ENCODE peak calls at places on chromosomes 2 and 18, in four cellular contexts. One of them, this sample, is unnamed.

GRCh38 chr18:13217971-13218375 is 587 bp upstream of the LDLRAD4 start:
- DNase-seq in stomach: no peak
- DNase-seq in transverse colon: peak; percentile 35
- DNase-seq in A549: no peak
- DNase-seq in this sample: no peak

GRCh38 chr2:108169982-108170625 is 69.7 kb upstream of the SULT1C3 start:
- DNase-seq in stomach: no peak
- DNase-seq in transverse colon: no peak
- DNase-seq in A549: peak; percentile 9
- DNase-seq in this sample: no peak

GRCh38 chr2:134671498-134671897 is 47.3 kb downstream of the TMEM163 start:
- DNase-seq in stomach: no peak
- DNase-seq in transverse colon: no peak
- DNase-seq in A549: no peak
- DNase-seq in this sample: no peak

GRCh38 chr2:153388246-153388645 is 90.3 kb downstream of the RPRM start:
- DNase-seq in stomach: no peak
- DNase-seq in transverse colon: no peak
- DNase-seq in A549: no peak
- DNase-seq in this sample: no peak

GRCh38 chr2:26911911-26912861 is 58.3 kb upstream of the MAPRE3 start:
- DNase-seq in stomach: no peak
- DNase-seq in transverse colon: no peak
- DNase-seq in A549: no peak
- DNase-seq in this sample: peak; percentile 37

GRCh38 chr2:237577956-237578870 is 11.8 kb downstream of the PRLH start:
- DNase-seq in stomach: no peak
- DNase-seq in transverse colon: no peak
- DNase-seq in A549: no peak
- DNase-seq in this sample: no peak

GRCh38 chr2:238585836-238586821 is 159.4 kb downstream of the ASB1 start:
- DNase-seq in stomach: peak; percentile 22
- DNase-seq in transverse colon: no peak
- DNase-seq in A549: no peak
- DNase-seq in this sample: peak; percentile 90

GRCh38 chr2:150476809-150477302 is 10.6 kb downstream of the RND3 start:
- DNase-seq in stomach: no peak
- DNase-seq in transverse colon: no peak
- DNase-seq in A549: no peak
- DNase-seq in this sample: no peak

GRCh38 chr2:218272531-218273212 is 2.4 kb downstream of the PNKD start:
- DNase-seq in stomach: peak; percentile 90
- DNase-seq in transverse colon: peak; percentile 95
- DNase-seq in A549: peak; percentile 87
- DNase-seq in this sample: peak; percentile 97

GRCh38 chr2:101476605-101477208 is 1.8 kb upstream of the RFX8 start:
- DNase-seq in stomach: no peak
- DNase-seq in transverse colon: no peak
- DNase-seq in A549: no peak
- DNase-seq in this sample: no peak

GRCh38 chr2:101612019-101612418 is 85.5 kb upstream of the MAP4K4 start:
- DNase-seq in stomach: no peak
- DNase-seq in transverse colon: no peak
- DNase-seq in A549: no peak
- DNase-seq in this sample: no peak

GRCh38 chr18:49094979-49095632 is 144.3 kb upstream of the SMAD7 start:
- DNase-seq in stomach: no peak
- DNase-seq in transverse colon: no peak
- DNase-seq in A549: no peak
- DNase-seq in this sample: no peak

GRCh38 chr2:26000561-26001211 is 18.4 kb upstream of the KIF3C start:
- DNase-seq in stomach: peak; percentile 54
- DNase-seq in transverse colon: peak; percentile 18
- DNase-seq in A549: no peak
- DNase-seq in this sample: no peak

GRCh38 chr2:225070811-225071210 is 28.5 kb upstream of the DOCK10 start:
- DNase-seq in stomach: no peak
- DNase-seq in transverse colon: no peak
- DNase-seq in A549: no peak
- DNase-seq in this sample: no peak

GRCh38 chr2:110655701-110656100 is 22.2 kb downstream of the BUB1 start:
- DNase-seq in stomach: no peak
- DNase-seq in transverse colon: no peak
- DNase-seq in A549: no peak
- DNase-seq in this sample: no peak

GRCh38 chr2:207221731-207222130 is 56.0 kb upstream of the KLF7 start:
- DNase-seq in stomach: no peak
- DNase-seq in transverse colon: no peak
- DNase-seq in A549: no peak
- DNase-seq in this sample: no peak

GRCh38 chr2:44218771-44219170 is 50.1 kb downstream of the PPM1B start:
- DNase-seq in stomach: no peak
- DNase-seq in transverse colon: no peak
- DNase-seq in A549: peak; percentile 32
- DNase-seq in this sample: no peak

GRCh38 chr2:174336403-174337336 is 1.9 kb downstream of the SP9 start:
- DNase-seq in stomach: no peak
- DNase-seq in transverse colon: peak; percentile 64
- DNase-seq in A549: no peak
- DNase-seq in this sample: no peak

GRCh38 chr18:71209944-71210343 is 921.1 kb downstream of the SOCS6 start:
- DNase-seq in stomach: no peak
- DNase-seq in transverse colon: no peak
- DNase-seq in A549: no peak
- DNase-seq in this sample: no peak

GRCh38 chr2:228614741-228615140 is 433.3 kb upstream of the SPHKAP start:
- DNase-seq in stomach: no peak
- DNase-seq in transverse colon: no peak
- DNase-seq in A549: no peak
- DNase-seq in this sample: no peak

GRCh38 chr2:62817995-62818713 is 112.6 kb downstream of the EHBP1 start:
- DNase-seq in stomach: no peak
- DNase-seq in transverse colon: no peak
- DNase-seq in A549: no peak
- DNase-seq in this sample: no peak

GRCh38 chr2:198080872-198081271 is 276.5 kb downstream of the PLCL1 start:
- DNase-seq in stomach: no peak
- DNase-seq in transverse colon: no peak
- DNase-seq in A549: no peak
- DNase-seq in this sample: no peak

GRCh38 chr2:157260403-157261198 is 3.1 kb downstream of the GALNT5 start:
- DNase-seq in stomach: no peak
- DNase-seq in transverse colon: no peak
- DNase-seq in A549: no peak
- DNase-seq in this sample: no peak

GRCh38 chr2:132816234-132816633 is 146.2 kb upstream of the LYPD1 start:
- DNase-seq in stomach: no peak
- DNase-seq in transverse colon: no peak
- DNase-seq in A549: no peak
- DNase-seq in this sample: no peak

GRCh38 chr2:156004460-156004859 is 328.1 kb downstream of the NR4A2 start:
- DNase-seq in stomach: no peak
- DNase-seq in transverse colon: no peak
- DNase-seq in A549: no peak
- DNase-seq in this sample: no peak

GRCh38 chr2:41216978-41217377 is 765.1 kb upstream of the SLC8A1 start:
- DNase-seq in stomach: no peak
- DNase-seq in transverse colon: no peak
- DNase-seq in A549: no peak
- DNase-seq in this sample: no peak

GRCh38 chr2:105114551-105114950 is 76.7 kb downstream of the MRPS9 start:
- DNase-seq in stomach: no peak
- DNase-seq in transverse colon: no peak
- DNase-seq in A549: peak; percentile 59
- DNase-seq in this sample: no peak

GRCh38 chr2:73218298-73218697 is 4.3 kb downstream of the SMYD5 start:
- DNase-seq in stomach: no peak
- DNase-seq in transverse colon: no peak
- DNase-seq in A549: no peak
- DNase-seq in this sample: no peak

GRCh38 chr2:63977904-63978303 is 41.3 kb downstream of the VPS54 start:
- DNase-seq in stomach: no peak
- DNase-seq in transverse colon: no peak
- DNase-seq in A549: no peak
- DNase-seq in this sample: no peak

GRCh38 chr18:75048776-75049454 is 160.0 kb downstream of the PTGR3 start:
- DNase-seq in stomach: no peak
- DNase-seq in transverse colon: no peak
- DNase-seq in A549: no peak
- DNase-seq in this sample: no peak

GRCh38 chr18:6015364-6015763 is 120.0 kb upstream of the TMEM200C start:
- DNase-seq in stomach: no peak
- DNase-seq in transverse colon: no peak
- DNase-seq in A549: no peak
- DNase-seq in this sample: no peak

GRCh38 chr2:105179469-105180372 is 61.8 kb upstream of the GPR45 start:
- DNase-seq in stomach: peak; percentile 50
- DNase-seq in transverse colon: peak; percentile 55
- DNase-seq in A549: peak; percentile 65
- DNase-seq in this sample: peak; percentile 89

GRCh38 chr2:232624554-232624842 is 8.9 kb upstream of the EFHD1 start:
- DNase-seq in stomach: no peak
- DNase-seq in transverse colon: no peak
- DNase-seq in A549: peak; percentile 49
- DNase-seq in this sample: no peak

GRCh38 chr2:148866091-148866490 is 8.9 kb upstream of the KIF5C start:
- DNase-seq in stomach: no peak
- DNase-seq in transverse colon: no peak
- DNase-seq in A549: no peak
- DNase-seq in this sample: no peak

GRCh38 chr2:170310876-170311502 is 133.0 kb downstream of the MYO3B start:
- DNase-seq in stomach: no peak
- DNase-seq in transverse colon: no peak
- DNase-seq in A549: no peak
- DNase-seq in this sample: no peak

GRCh38 chr2:170313636-170314348 is 135.8 kb downstream of the MYO3B start:
- DNase-seq in stomach: no peak
- DNase-seq in transverse colon: no peak
- DNase-seq in A549: no peak
- DNase-seq in this sample: no peak

GRCh38 chr2:170314744-170315447 is 136.9 kb downstream of the MYO3B start:
- DNase-seq in stomach: no peak
- DNase-seq in transverse colon: no peak
- DNase-seq in A549: no peak
- DNase-seq in this sample: no peak
- TF ChIP-seq EP300 in stomach: no peak
- TF ChIP-seq EP300 in transverse colon: no peak
- TF ChIP-seq EP300 in A549: no peak
- TF ChIP-seq EP300 in this sample: no peak

DNA sequence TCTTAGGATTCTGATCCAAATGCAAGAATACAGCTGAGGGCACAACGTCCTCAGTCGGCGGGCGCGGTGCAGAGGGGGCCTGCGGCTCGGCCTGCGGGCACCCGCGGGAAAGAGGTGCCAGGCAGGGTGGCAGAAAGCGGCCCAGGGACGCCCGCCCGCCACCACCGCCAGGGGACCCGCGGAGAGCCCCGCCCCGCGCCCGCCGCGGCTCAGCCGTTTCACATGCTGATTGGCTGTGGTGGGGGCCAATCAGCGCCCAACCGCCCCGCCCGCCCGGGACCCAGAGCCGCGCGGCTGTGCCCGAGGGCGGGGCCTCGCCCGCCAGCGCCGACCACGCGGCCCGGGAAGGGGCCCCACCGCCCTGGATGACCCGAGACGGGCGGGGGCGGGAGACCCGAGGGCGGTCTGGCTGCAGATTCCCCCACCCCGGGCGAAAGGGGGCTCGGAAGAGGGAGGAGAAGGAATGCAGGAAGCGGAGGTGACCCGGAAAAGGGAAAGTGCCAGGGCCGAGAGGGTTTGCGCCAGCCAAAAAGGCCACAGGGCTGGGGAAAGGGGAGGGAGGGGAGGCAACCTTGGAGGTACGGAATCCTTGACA is 8.0 kb downstream of the IRS1 start:
- DNase-seq in stomach: peak; percentile 92
- DNase-seq in transverse colon: peak; percentile 93
- DNase-seq in A549: peak; percentile 92
- DNase-seq in this sample: no peak
- TF ChIP-seq POLR2A in stomach: no peak
- TF ChIP-seq POLR2A in transverse colon: peak; percentile 53
- TF ChIP-seq POLR2A in A549: peak; percentile 43
- TF ChIP-seq POLR2A in this sample: peak; percentile 71

DNA sequence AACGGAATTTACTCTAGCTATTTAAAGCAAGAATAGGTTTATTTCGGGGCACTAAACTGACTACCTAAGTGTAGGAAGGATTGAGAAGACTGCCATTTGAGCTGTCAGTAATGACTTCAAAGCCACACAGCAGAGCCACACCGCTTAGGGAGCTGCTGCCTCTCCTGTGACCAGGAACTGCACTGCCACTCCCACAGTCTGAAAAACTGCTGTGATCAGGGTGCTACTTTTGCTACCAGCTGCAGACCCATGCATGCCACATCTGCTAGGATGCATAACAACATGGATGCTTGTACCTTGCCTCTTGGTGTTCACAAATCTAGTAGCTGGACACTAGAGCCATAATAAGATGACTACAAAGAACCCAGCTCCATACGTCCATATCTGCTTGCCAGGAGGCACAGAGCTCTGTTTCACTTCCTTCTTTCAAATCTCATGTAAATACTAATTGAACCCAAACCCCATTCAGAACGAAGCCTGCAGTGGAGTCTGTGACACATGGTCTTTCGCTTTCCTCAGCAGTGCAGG is 2.2 kb downstream of the DSG2 start:
- DNase-seq in stomach: no peak
- DNase-seq in transverse colon: peak; percentile 42
- DNase-seq in A549: no peak
- DNase-seq in this sample: no peak
- TF ChIP-seq EP300 in stomach: no peak
- TF ChIP-seq EP300 in transverse colon: no peak
- TF ChIP-seq EP300 in A549: no peak
- TF ChIP-seq EP300 in this sample: no peak

DNA sequence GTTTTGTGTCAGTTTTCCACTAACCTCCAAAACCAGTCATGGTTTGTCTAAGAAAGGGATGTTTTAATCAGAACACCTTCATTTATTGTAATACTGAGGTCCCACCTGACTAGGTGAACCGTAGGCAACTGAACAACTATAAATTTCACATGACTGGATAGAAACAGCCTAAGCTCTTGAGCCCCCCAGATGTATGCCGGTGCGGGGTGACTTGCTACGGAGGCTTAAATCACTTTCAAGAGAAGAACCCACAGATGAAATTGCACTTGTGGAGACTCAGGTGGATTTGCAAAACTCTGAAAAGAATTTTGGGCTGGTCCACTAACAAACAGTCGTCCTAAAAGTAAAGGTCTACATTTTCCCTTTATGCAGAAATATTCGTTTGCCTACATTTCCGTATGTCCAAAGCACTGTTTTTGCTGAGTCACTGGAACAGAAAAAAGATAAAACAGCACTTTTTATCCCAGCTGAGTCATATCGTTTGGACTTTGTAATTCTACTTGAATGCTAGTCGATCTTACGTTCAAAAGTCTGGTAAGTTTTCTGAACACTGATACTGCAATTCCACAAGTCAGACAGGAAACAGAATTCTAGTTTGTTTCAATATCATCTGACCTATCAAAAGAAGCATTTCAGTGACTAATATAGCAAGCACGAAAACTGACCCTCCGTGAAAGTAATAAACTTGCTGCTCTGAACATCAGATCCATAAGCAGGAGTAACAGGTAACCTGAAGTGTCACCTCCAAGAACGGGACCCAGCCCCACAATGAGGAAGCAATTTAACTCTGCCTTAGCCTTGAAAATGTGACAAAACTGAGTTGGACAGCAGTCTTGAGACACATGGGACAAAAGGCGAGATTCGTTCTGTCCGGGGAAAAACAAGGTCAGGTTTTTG is 18.1 kb downstream of the ZNF516 start:
- DNase-seq in stomach: no peak
- DNase-seq in transverse colon: no peak
- DNase-seq in A549: peak; percentile 51
- DNase-seq in this sample: peak; percentile 85
- TF ChIP-seq POLR2A in stomach: no peak
- TF ChIP-seq POLR2A in transverse colon: no peak
- TF ChIP-seq POLR2A in A549: no peak
- TF ChIP-seq POLR2A in this sample: no peak